ENCODE peak calls at places on chromosomes 3 and 15, in six cellular contexts. R, Q, O, V, F and C are unnamed samples.

GRCh38 chr3:159128628-159129027 is 326.8 kb downstream of the MFSD1 start:
- DNase-seq in R (no peak), Q (peak), O (no peak), V (no peak), F (no peak), C (no peak)

GRCh38 chr15:97866994-97867393 is 93.5 kb upstream of the ARRDC4 start:
- DNase-seq in R (no peak), Q (no peak), O (no peak), V (no peak), F (no peak), C (no peak)

GRCh38 chr3:65026151-65026550 is 338.4 kb upstream of the ADAMTS9 start:
- DNase-seq in R (no peak), Q (no peak), O (no peak), V (no peak), F (no peak), C (no peak)

GRCh38 chr3:129327510-129327909 is 48.8 kb downstream of the HMCES start:
- DNase-seq in R (no peak), Q (no peak), O (no peak), V (no peak), F (no peak), C (no peak)

GRCh38 chr15:85361306-85361705 is 19.1 kb upstream of the AKAP13 start:
- DNase-seq in R (no peak), Q (no peak), O (no peak), V (no peak), F (no peak), C (no peak)

GRCh38 chr3:175001091-175001490 is 142.0 kb downstream of the NAALADL2 start:
- DNase-seq in R (no peak), Q (no peak), O (no peak), V (no peak), F (no peak), C (no peak)

GRCh38 chr3:185489462-185489861 is 9.4 kb downstream of the TMEM41A start:
- DNase-seq in R (no peak), Q (no peak), O (no peak), V (peak), F (no peak), C (no peak)

GRCh38 chr15:40809051-40809450 is 1.8 kb upstream of the DNAJC17 start:
- DNase-seq in R (no peak), Q (no peak), O (no peak), V (no peak), F (no peak), C (no peak)

GRCh38 chr3:83003917-83004316 is 1242.5 kb upstream of the GBE1 start:
- DNase-seq in R (no peak), Q (no peak), O (no peak), V (no peak), F (no peak), C (no peak)
- H3K4me3 ChIP-seq in R (no peak), Q (no peak), O (no peak), V (no peak), F (no peak), C (no peak)

DNA sequence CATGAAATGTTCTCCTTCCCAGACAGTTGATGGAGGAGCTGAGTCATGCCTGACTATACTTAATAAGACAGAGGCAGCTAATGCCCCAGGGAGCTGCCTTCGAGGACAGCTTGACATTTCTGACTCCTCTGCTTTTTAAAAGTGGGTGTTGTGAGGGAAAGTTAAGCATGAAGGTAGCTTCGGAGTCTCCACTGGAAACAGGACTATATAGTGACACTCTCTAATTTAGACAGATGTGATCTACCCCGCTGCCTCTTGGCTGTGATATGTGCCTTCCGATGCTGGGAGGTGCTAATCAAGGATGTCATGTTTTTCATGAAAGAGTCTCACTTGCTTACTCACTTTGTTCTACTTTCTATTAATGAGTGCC is 72.7 kb downstream of the IL1RAP start:
- DNase-seq in R (no peak), Q (no peak), O (no peak), V (no peak), F (no peak), C (no peak)
- H3K27ac ChIP-seq in R (no peak), Q (peak), O (no peak), V (no peak), F (no peak), C (no peak)

DNA sequence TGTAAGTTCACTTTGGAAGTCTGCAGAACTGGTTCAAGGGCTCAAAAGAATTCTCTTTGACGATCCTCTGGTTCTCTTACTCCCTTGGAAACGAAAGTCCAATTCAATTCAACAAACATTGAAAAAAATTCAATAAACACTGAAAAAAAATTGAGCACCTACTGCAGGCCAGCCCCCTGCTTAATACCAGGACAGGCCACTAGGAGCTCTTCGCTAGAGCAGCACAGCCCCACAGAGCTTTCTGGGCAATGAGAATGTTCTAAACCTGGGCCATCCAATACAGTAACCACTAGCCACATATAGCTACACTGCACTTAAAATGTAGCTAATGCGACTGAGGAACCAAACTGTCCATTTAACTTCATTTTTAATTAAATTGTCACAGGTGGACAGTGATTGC is 50.4 kb upstream of the DCLK3 start:
- DNase-seq in R (no peak), Q (no peak), O (no peak), V (no peak), F (no peak), C (no peak)
- TF ChIP-seq CTCF in R (no peak), Q (peak), O (no peak), V (no peak), F (no peak), C (no peak)

DNA sequence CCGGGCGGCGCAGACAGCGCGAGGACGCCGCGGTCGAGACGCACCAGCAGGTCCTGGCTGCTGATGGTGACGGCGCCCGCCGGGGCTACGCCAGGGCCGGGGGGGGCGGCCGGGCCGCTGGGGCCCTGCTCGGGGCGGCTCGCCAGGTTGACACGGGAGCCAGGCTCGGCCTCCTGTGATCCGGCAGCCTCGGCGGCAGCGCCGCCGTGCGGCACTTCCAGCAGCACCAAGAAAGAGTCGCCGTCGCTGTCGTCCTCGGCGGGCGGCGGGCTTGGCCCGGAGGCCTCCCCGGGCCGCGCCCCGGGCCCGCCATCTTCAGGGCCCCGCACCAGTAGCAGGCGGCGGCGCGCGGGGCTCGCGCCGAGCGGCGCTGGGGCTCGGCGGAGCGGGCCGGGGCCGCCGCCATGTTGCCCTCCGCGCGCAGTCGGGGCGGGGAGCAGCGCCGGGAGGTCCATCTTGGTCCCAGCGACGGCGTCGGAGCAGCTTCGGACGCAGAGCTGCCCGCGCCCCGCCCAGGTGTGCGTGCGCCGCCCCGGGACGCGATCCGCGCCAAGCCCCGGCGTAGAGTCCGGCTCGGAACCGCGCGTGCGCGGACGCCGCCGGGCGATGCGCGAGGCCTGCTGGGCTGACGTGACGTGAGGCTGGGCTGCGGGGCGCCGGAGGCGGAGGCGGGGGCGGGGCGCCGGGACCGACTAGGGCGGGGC is at the start of gene ZXDC:
- DNase-seq in R (peak), Q (peak), O (peak), V (peak), F (peak), C (peak)
- H3K4me3 ChIP-seq in R (peak), Q (peak), O (peak), V (peak), F (peak), C (peak)

GRCh38 chr3:186622651-186623310 is 9.9 kb downstream of the AHSG start:
- DNase-seq in R (no peak), Q (no peak), O (no peak), V (no peak), F (no peak), C (no peak)

GRCh38 chr3:186621894-186622650 is 9.2 kb downstream of the AHSG start:
- DNase-seq in R (no peak), Q (no peak), O (no peak), V (no peak), F (no peak), C (no peak)

GRCh38 chr3:186625600-186626042 is 12.8 kb downstream of the AHSG start:
- DNase-seq in R (no peak), Q (no peak), O (no peak), V (no peak), F (no peak), C (no peak)

GRCh38 chr3:186626254-186626847 is 13.5 kb downstream of the AHSG start:
- DNase-seq in R (no peak), Q (no peak), O (no peak), V (no peak), F (no peak), C (no peak)

GRCh38 chr3:186624598-186624997 is 11.7 kb downstream of the AHSG start:
- DNase-seq in R (no peak), Q (no peak), O (no peak), V (no peak), F (no peak), C (no peak)
- H3K27ac ChIP-seq in R (no peak), Q (no peak), O (no peak), V (no peak), F (no peak), C (no peak)